ENCODE peak calls at places on chromosome 10, in five cellular contexts. G, O, U, C and T are unnamed samples.

GRCh38 chr10:30748152-30748845 is 118.7 kb upstream of the LYZL2 start:
- DNase-seq in U (no peak), O (no peak), G (no peak), C (no peak), T (no peak)

GRCh38 chr10:7406712-7407333 is 4.0 kb downstream of the SFMBT2 start:
- DNase-seq in O (no peak), U (no peak), G (peak; percentile 32), C (no peak), T (peak; percentile 52)

GRCh38 chr10:37403776-37404175 is 278.4 kb downstream of the ANKRD30A start:
- DNase-seq in C (no peak), G (no peak), O (no peak), U (no peak), T (no peak)

GRCh38 chr10:93039721-93040120 is 20.9 kb upstream of the CYP26C1 start:
- DNase-seq in U (no peak), G (peak; percentile 17), O (no peak), C (no peak), T (peak; percentile 80)

GRCh38 chr10:71697938-71698709 is 21.5 kb downstream of the C10orf105 start:
- DNase-seq in C (no peak), O (no peak), G (no peak), U (no peak), T (no peak)

GRCh38 chr10:88232029-88232895 is 350.9 kb downstream of the RNLS start:
- DNase-seq in G (no peak), U (peak; percentile 90), O (peak; percentile 88), C (no peak), T (no peak)

GRCh38 chr10:128811943-128812342 is 655.1 kb upstream of the MGMT start:
- DNase-seq in C (no peak), G (no peak), U (no peak), O (no peak), T (no peak)

GRCh38 chr10:12980080-12980656 is 21.3 kb downstream of the CCDC3 start:
- DNase-seq in U (no peak), O (no peak), C (no peak), G (no peak), T (no peak)

GRCh38 chr10:119688033-119688508 is 36.9 kb downstream of the BAG3 start:
- DNase-seq in C (no peak), O (no peak), U (no peak), G (peak; percentile 30), T (peak; percentile 80)

GRCh38 chr10:13994932-13995331 is 335.8 kb downstream of the FRMD4A start:
- DNase-seq in U (no peak), O (no peak), G (no peak), C (no peak), T (no peak)

GRCh38 chr10:75395955-75396860 is 5.4 kb downstream of the ZNF503 start:
- DNase-seq in G (peak; percentile 49), O (no peak), U (peak; percentile 79), C (peak; percentile 22), T (peak; percentile 78)

GRCh38 chr10:125283191-125283590 is 122.8 kb upstream of the CTBP2 start:
- DNase-seq in U (no peak), C (no peak), O (no peak), G (peak; percentile 16), T (peak; percentile 75)

GRCh38 chr10:28637346-28637745 is 40.0 kb upstream of the BAMBI start:
- DNase-seq in G (no peak), C (no peak), U (no peak), O (no peak), T (no peak)

GRCh38 chr10:132396495-132397035 is 435 bp upstream of the PWWP2B start:
- DNase-seq in U (peak; percentile 90), O (no peak), C (peak; percentile 65), G (peak; percentile 90), T (peak; percentile 82)

DNA sequence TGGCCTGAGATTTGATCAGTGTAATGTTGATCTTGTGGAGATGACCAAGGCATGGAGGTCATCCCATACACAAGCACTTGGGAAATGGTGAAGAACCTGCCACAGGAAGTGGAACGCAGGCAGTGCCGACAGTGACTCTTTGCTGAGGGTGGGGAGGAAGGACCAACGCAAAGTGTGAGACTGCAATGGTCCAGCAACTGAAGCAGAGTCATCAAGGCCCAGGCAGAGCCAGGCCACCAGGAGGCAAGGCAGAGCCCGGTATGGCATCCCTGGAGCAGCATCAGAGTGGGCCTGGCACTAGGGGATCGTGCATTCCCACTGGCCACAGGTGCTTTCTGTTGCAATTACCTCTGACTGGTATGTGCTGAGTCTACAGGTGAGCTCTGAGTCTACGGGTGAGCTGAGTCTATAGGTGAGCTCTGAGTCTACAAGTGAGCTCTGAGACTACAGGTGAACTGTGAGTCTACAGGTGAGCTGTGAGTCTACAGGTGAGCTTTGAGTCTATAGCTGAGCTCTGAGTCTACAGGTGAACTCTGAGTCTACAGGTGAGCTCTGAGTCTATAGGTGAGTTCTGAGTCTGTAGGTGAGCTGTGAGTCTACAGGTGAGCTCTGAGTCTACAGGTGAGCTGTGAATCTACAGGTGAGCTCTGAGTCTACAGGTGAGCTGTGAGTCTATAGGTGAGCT is 132.9 kb downstream of the KLF6 start:
- DNase-seq in O (no peak), C (no peak), G (no peak), U (no peak), T (no peak)
- H3K27ac ChIP-seq in O (no peak overlapping the region), C (no peak overlapping the region), G (no peak overlapping the region), U (no peak overlapping the region), T (no peak overlapping the region)

GRCh38 chr10:61463035-61463909 is 10.1 kb upstream of the TMEM26 start:
- DNase-seq in C (no peak), G (no peak), U (no peak), O (no peak), T (no peak)

GRCh38 chr10:61460835-61461234 is 7.7 kb upstream of the TMEM26 start:
- DNase-seq in G (no peak), U (no peak), C (no peak), O (no peak), T (no peak)

GRCh38 chr10:61465216-61465496 is 12.0 kb upstream of the TMEM26 start:
- DNase-seq in G (no peak), U (no peak), C (no peak), O (no peak), T (no peak)

GRCh38 chr10:61465807-61466425 is 12.7 kb upstream of the TMEM26 start:
- DNase-seq in G (no peak), O (no peak), C (no peak), U (no peak), T (no peak)

GRCh38 chr10:61464461-61465215 is 11.5 kb upstream of the TMEM26 start:
- DNase-seq in O (no peak), C (no peak), G (no peak), U (no peak), T (no peak)
- H3K4me3 ChIP-seq in O (no peak overlapping the region), C (no peak overlapping the region), G (no peak overlapping the region), U (no peak overlapping the region), T (no peak overlapping the region)

GRCh38 chr10:61899663-61899996 is 1.9 kb upstream of the ARID5B start:
- DNase-seq in G (no peak), C (no peak), U (no peak), O (no peak), T (no peak)

GRCh38 chr10:61899997-61900828 is 1.3 kb upstream of the ARID5B start:
- DNase-seq in U (no peak), C (peak; percentile 67), G (peak; percentile 66), O (peak; percentile 44), T (peak; percentile 63)

GRCh38 chr10:61898435-61898778 is 3.1 kb upstream of the ARID5B start:
- DNase-seq in U (no peak), O (no peak), C (no peak), G (no peak), T (no peak)

GRCh38 chr10:61897671-61898434 is 3.6 kb upstream of the ARID5B start:
- DNase-seq in G (peak; percentile 73), O (peak; percentile 51), U (no peak), C (no peak), T (peak; percentile 77)

DNA sequence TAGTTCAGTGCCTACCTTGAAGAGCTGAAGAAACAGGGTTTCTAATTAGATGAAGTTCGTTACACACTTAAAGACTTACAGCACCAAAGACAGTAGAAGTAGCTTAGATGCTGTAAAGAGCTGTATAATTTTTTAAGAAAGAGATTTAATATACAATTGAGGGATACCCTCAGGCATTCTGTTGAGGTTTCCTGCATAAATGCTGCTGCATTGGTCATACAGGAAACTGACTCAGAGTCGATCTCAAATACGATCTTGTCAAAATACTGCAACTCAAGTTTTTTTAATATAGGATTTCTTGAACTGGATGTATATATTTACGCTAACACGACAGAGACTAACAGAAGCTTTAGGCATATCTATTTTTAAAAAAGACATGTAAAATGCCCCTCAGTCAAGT is 2.5 kb upstream of the ARID5B start:
- DNase-seq in C (no peak), U (no peak), O (no peak), G (no peak), T (no peak)
- H3K27ac ChIP-seq in C (no peak overlapping the region), U (no peak overlapping the region), O (peak overlapping the region; percentile 98), G (peak overlapping the region; percentile 99), T (no peak overlapping the region)

DNA sequence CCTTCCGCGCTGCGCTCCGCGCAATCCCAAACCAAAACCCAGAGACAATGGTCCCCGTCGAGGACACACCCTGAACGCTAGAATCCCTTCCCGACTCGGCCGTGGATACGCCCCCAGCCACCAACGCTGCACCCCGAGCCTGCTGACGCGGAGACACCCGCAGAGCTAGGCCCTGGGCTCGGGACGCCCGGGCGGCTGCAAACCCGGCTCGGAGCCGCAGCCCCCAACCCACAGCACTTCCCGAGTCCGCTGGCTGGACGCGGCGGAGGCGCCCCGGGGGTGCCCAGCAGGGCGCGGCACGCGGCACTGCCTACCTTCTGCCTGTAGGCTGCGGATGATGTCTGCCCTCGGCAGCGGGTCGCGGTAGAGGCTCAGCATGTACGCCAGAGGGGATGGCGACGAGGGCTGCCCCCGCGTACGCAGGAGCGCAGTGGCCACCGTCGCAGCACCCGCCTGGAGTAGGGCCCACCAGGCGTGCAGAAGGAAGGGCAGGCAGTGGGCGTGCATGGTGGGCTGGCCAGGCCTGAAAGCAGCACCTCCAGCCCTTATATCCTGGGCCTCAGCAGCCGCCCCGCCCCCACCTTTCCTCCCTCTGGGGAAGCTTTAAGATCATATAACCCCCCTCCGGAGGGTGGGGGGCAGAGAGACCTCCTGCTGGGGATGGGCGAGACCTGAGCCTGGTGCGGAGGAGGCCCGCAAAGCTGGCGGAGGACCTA is at the start of gene NODAL:
- DNase-seq in U (no peak), C (no peak), G (no peak), O (no peak), T (peak; percentile 86)
- H3K4me3 ChIP-seq in U (no peak within 1 kb of the TSS), C (no peak within 1 kb of the TSS), G (no peak within 1 kb of the TSS), O (peak within 1 kb of the TSS; percentile 39), T (peak within 1 kb of the TSS; percentile 99)

GRCh38 chr10:44292390-44293002 is 92.4 kb downstream of the CXCL12 start:
- DNase-seq in G (no peak), C (no peak), O (no peak), U (no peak), T (peak; percentile 71)

GRCh38 chr10:44294726-44295412 is 90.0 kb downstream of the CXCL12 start:
- DNase-seq in O (no peak), U (no peak), C (no peak), G (no peak), T (no peak)

GRCh38 chr10:44295619-44296222 is 89.2 kb downstream of the CXCL12 start:
- DNase-seq in G (no peak), O (no peak), C (no peak), U (no peak), T (no peak)

GRCh38 chr10:44293842-44294241 is 91.1 kb downstream of the CXCL12 start:
- DNase-seq in G (no peak), U (no peak), C (no peak), O (peak; percentile 59), T (no peak)

DNA sequence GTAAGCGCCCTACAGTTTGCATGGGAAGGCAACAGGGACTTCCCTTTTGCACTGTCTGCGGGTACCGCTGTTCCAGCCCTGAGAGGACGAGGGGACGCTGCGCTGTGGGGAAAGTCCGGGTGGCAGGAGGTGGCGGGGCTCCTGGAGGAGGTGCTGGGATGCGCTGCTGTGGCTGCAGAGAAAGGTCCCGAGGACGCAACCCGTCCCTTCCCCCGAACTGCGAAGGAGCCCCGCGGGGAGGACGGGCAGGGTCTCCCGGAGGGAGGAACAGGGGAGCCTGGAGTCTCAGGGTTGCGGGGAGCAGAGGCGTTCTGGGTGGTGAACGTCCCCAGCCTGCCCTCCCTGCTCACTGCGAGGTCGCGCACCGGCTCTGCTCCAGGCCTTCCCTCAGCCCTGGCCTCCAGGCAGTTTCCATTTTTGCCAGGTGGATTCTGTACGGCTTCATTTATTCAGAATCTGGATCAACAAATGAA is 91.6 kb downstream of the CXCL12 start:
- DNase-seq in C (no peak), O (no peak), G (no peak), U (no peak), T (peak; percentile 59)
- H3K27ac ChIP-seq in C (no peak overlapping the region), O (peak overlapping the region; percentile 82), G (no peak overlapping the region), U (peak overlapping the region; percentile 94), T (no peak overlapping the region)